ENCODE peak calls at places on chromosomes 11 and 22, in four cellular contexts. D is A549, H is upper lobe of left lung, M is transverse colon. K is an unnamed sample.

GRCh38 chr11:105609341-105609781 is 512 bp upstream of the GRIA4 start:
- DNase-seq in D (no peak), H (no peak), M (no peak), K (no peak)

GRCh38 chr22:35915477-35916013 is 113.1 kb downstream of the RBFOX2 start:
- DNase-seq in D (no peak), H (no peak), M (no peak), K (no peak)

GRCh38 chr11:76605338-76606074 is 65.0 kb downstream of the LRRC32 start:
- DNase-seq in D (no peak), H (no peak), M (no peak), K (peak)

GRCh38 chr22:44730034-44730433 is 22.3 kb upstream of the ARHGAP8 start:
- DNase-seq in D (no peak), H (no peak), M (no peak), K (no peak)

GRCh38 chr22:50027639-50028537 is 15.3 kb upstream of the IL17REL start:
- DNase-seq in D (peak), H (peak), M (peak), K (no peak)

GRCh38 chr22:45538284-45538683 is 35.6 kb downstream of the FBLN1 start:
- DNase-seq in D (no peak), H (no peak), M (no peak), K (no peak)

GRCh38 chr11:63608353-63609345 is 5.6 kb downstream of the PLAAT3 start:
- DNase-seq in D (no peak), H (no peak), M (no peak), K (no peak)

GRCh38 chr11:43922295-43922648 is 20.2 kb upstream of the C11orf96 start:
- DNase-seq in D (no peak), H (no peak), M (no peak), K (no peak)

GRCh38 chr22:19109198-19110063 is 12.8 kb downstream of the DGCR2 start:
- DNase-seq in D (peak), H (no peak), M (peak), K (peak)

GRCh38 chr11:118194835-118195627 is 18.6 kb upstream of the SCN2B start:
- DNase-seq in D (peak), H (no peak), M (peak), K (peak)

GRCh38 chr11:112525844-112526590 is 265.4 kb upstream of the PLET1 start:
- DNase-seq in D (no peak), H (no peak), M (no peak), K (no peak)

GRCh38 chr11:35045219-35045819 is 93.7 kb upstream of the CD44 start:
- DNase-seq in D (no peak), H (no peak), M (peak), K (no peak)

GRCh38 chr11:73671701-73672100 is 25.3 kb downstream of the PLEKHB1 start:
- DNase-seq in D (no peak), H (no peak), M (no peak), K (peak)

GRCh38 chr11:67674442-67674871 is at the start of gene ALDH3B2:
- DNase-seq in D (no peak), H (no peak), M (peak), K (no peak)

GRCh38 chr22:43925433-43926348 is 2.1 kb downstream of the PNPLA3 start:
- DNase-seq in D (no peak), H (no peak), M (no peak), K (no peak)

GRCh38 chr22:35484651-35485372 is 55.8 kb upstream of the RASD2 start:
- DNase-seq in D (no peak), H (no peak), M (no peak), K (no peak)

GRCh38 chr22:43953988-43954771 is 1.1 kb upstream of the SAMM50 start:
- DNase-seq in D (no peak), H (no peak), M (no peak), K (no peak)

GRCh38 chr11:128405693-128406364 is 181.5 kb downstream of the ETS1 start:
- DNase-seq in D (no peak), H (no peak), M (no peak), K (no peak)

GRCh38 chr11:32893091-32893946 is 708 bp downstream of the QSER1 start:
- DNase-seq in D (peak), H (peak), M (peak), K (peak)

GRCh38 chr11:33692013-33692504 is 8.6 kb downstream of the C11orf91 start:
- DNase-seq in D (peak), H (no peak), M (peak), K (peak)

GRCh38 chr11:1085440-1086170 is 10.9 kb downstream of the MUC2 start:
- DNase-seq in D (no peak), H (peak), M (no peak), K (peak)

GRCh38 chr11:9250139-9250582 is 15.0 kb downstream of the DENND5A start:
- DNase-seq in D (no peak), H (no peak), M (no peak), K (no peak)

GRCh38 chr22:24423519-24424000 is 3.8 kb upstream of the ADORA2A start:
- DNase-seq in D (peak), H (peak), M (peak), K (peak)

GRCh38 chr11:73335204-73335923 is 27.3 kb downstream of the ARHGEF17 start:
- DNase-seq in D (peak), H (peak), M (peak), K (peak)

GRCh38 chr11:6455070-6455469 is 14.3 kb upstream of the HPX start:
- DNase-seq in D (no peak), H (no peak), M (no peak), K (no peak)

GRCh38 chr11:125091247-125091876 is 20.1 kb downstream of the TMEM218 start:
- DNase-seq in D (peak), H (no peak), M (no peak), K (peak)

GRCh38 chr11:100715163-100715792 is 28.2 kb downstream of the ARHGAP42 start:
- DNase-seq in D (no peak), H (no peak), M (no peak), K (no peak)

GRCh38 chr11:113614097-113614496 is 92.0 kb downstream of the TMPRSS5 start:
- DNase-seq in D (no peak), H (no peak), M (no peak), K (no peak)
- TF ChIP-seq EP300 in D (no peak), H (no peak), M (no peak), K (no peak)

DNA sequence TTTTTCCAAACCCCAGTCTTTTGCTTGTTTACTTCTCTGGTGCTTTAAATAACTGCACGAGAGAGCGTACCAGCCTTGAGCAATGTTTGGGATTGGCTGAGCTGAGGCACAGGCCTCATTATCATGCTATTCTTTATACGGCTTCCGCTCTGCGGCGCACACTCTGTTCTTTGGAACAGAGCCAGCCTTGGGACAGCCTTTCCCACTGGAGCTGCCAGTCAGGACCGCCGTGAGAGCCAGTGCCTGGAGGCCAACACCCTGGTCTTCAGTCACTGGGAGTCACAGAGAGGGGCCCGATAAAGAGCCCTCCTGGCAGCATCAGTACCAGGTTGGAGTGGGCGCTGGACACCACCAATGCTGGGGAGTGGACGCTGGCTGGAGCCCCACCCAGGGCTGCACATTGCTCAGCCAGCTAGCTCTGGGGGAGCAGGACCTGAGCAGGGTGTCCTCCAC is 125.6 kb downstream of the BCR start:
- DNase-seq in D (no peak), H (no peak), M (peak), K (peak)
- TF ChIP-seq EP300 in D (no peak), H (no peak), M (no peak), K (peak)

DNA sequence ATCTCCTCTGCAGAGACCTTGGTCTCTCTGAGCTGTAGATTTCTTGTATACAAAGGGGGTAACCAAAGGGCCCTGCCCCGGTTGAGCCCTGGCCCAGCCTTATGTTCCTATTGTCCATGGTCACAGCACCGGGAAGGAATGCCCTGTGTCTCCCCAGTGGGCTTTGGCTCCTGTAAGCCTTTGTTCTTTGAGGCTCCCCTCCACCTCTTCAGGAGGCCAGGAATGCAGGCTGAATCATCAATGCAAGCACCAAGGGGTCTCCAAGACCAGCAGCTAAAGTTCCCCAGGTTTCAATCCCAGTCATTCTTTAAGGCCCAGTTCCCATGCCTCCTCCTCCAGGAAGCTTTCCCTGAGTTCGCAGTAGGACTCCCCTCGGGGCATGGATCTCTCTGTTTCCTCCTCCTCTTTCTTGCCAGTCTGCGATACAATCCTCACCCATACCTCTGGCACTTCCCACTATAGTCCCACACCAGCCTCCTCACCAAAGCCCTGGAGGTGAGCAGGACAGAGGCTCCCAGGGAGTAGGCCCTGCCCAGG is 29.2 kb upstream of the KLHL35 start:
- DNase-seq in D (no peak), H (no peak), M (no peak), K (no peak)
- TF ChIP-seq EP300 in D (no peak), H (no peak), M (no peak), K (no peak)

GRCh38 chr11:86940122-86940777 is 14.9 kb downstream of the FZD4 start:
- DNase-seq in D (no peak), H (no peak), M (peak), K (peak)

GRCh38 chr11:86938900-86939880 is 16.0 kb downstream of the FZD4 start:
- DNase-seq in D (peak), H (no peak), M (no peak), K (no peak)

GRCh38 chr11:86942212-86942611 is 13.0 kb downstream of the FZD4 start:
- DNase-seq in D (no peak), H (no peak), M (no peak), K (no peak)

GRCh38 chr11:86941871-86942208 is 13.4 kb downstream of the FZD4 start:
- DNase-seq in D (no peak), H (no peak), M (no peak), K (no peak)

GRCh38 chr11:86941077-86941870 is 13.9 kb downstream of the FZD4 start:
- DNase-seq in D (no peak), H (no peak), M (no peak), K (no peak)
- TF ChIP-seq EP300 in D (no peak), H (no peak), M (no peak), K (no peak)

DNA sequence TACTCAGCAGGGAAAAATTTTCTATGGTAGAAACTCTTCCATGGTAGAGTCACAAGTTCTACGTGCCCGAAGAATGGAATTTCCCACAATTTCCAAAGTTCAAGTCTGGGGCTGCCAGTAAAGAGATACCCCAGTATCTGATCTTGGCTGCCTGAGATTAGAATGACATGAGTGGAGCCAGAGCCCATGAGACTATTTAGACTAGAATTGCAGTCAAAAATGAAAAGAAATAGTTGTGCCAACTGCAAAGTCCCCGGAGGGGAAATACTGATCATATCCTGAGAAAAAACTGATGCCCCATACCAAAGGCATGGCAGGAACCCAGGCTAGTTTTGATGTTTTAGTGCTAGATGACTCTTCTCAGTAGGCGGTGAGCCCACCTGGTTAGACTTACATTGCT is 11.2 kb downstream of the MAJIN start:
- DNase-seq in D (no peak), H (no peak), M (no peak), K (no peak)
- TF ChIP-seq EP300 in D (no peak), H (no peak), M (no peak), K (no peak)

GRCh38 chr11:121575250-121575962 is 122.6 kb upstream of the SORL1-AS1 start:
- DNase-seq in D (no peak), H (peak), M (peak), K (peak)
- TF ChIP-seq EP300 in D (no peak), H (peak), M (peak), K (peak)

GRCh38 chr22:46754110-46754799 is 8.2 kb upstream of the TBC1D22A start:
- DNase-seq in D (peak), H (peak), M (peak), K (peak)
- TF ChIP-seq EP300 in D (no peak), H (no peak), M (no peak), K (peak)

GRCh38 chr11:47003180-47003877 is 66.8 kb downstream of the CSTPP1 start:
- DNase-seq in D (no peak), H (no peak), M (no peak), K (no peak)
- TF ChIP-seq EP300 in D (no peak), H (no peak), M (no peak), K (no peak)

DNA sequence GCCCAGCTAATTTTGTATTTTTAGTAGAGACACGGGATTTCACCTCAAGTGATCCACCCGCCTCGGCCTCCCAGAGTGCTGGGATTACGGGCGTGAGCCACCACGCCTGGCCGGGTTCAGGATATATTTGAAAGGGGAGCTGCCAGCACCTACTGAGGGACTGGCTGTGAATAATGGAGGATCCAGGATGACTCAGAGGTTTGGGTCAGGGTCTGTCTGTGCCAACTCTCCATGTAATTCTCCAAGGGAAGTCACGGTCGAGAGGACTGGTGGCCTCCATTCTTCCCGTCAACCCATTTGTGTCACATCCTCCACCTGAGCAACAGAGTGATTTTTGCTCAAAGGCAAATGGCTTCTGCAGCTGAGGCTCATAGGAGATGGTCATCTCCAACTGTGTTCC is 3.6 kb upstream of the ARRB1 start:
- DNase-seq in D (no peak), H (no peak), M (no peak), K (no peak)
- TF ChIP-seq EP300 in D (no peak), H (no peak), M (no peak), K (no peak)

DNA sequence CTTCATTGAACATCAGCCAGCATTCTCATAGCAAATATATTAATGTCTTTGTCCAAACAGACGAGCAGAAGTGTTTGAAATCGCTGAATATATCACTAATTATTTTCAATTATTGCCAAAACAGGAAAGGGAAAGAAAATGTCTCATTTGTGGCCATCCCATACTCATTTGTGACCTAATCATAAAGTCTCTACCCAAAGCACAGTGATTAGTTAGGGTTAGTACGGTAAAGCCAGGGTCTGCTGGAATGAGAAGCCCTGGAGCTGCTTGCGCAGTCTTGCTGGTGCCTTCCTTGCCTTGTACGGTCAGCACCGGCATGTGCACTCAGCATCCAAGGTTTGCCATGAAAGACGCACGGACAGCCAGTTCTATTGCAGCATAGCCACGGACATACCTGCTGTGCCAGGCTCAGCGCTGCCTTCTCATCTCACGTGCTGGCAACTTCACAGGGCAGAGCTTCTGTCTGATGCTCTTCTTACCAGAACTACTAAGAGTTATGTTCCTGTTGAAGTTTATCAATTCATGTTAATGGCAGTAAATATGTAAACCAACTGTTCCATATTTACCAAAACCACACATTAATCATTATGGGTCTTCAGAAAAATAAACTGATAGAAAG is 74.7 kb upstream of the POU2AF2 start:
- DNase-seq in D (no peak), H (peak), M (no peak), K (no peak)
- TF ChIP-seq EP300 in D (no peak), H (no peak), M (no peak), K (no peak)

K was measured in ovary.